ENCODE peak calls at places on chromosomes 12 and 14, in four cellular contexts. V is WERI-Rb-1, X is stomach, P is H9. O is an unnamed sample.
A peak's percentile ranks its signal among the peaks of the same experiment; 100 is the strongest.

GRCh38 chr12:102702447-102703114 is 214.5 kb downstream of the PAH start:
- DNase-seq in X (peak; percentile 70), V (peak; percentile 24), P (peak; percentile 57), O (no peak)

GRCh38 chr12:22628228-22628627 is 3.3 kb downstream of the ETNK1 start:
- DNase-seq in V (no peak), P (no peak), X (no peak), O (no peak)

GRCh38 chr12:14602128-14602527 is 34.4 kb upstream of the PLBD1 start:
- DNase-seq in V (no peak), X (no peak), P (no peak), O (no peak)

GRCh38 chr12:25868193-25868592 is 90.3 kb upstream of the RASSF8 start:
- DNase-seq in V (no peak), X (no peak), P (no peak), O (no peak)

GRCh38 chr14:76348898-76349297 is 27.0 kb upstream of the ESRRB start:
- DNase-seq in P (peak; percentile 73), V (no peak), X (no peak), O (no peak)

GRCh38 chr14:96246535-96246839 is 9.5 kb upstream of the BDKRB1 start:
- DNase-seq in P (no peak), X (no peak), V (no peak), O (no peak)

GRCh38 chr14:100116134-100116533 is 43.3 kb downstream of the DEGS2 start:
- DNase-seq in X (no peak), P (no peak), V (no peak), O (peak; percentile 15)

GRCh38 chr14:90508536-90509254 is 111.9 kb downstream of the CALM1 start:
- DNase-seq in X (peak; percentile 85), P (no peak), V (no peak), O (no peak)

GRCh38 chr14:58151701-58152568 is at the start of gene ARMH4:
- DNase-seq in V (peak; percentile 92), X (peak; percentile 86), P (peak; percentile 94), O (peak; percentile 90)

GRCh38 chr14:95204705-95205104 is 47.4 kb upstream of the DICER1 start:
- DNase-seq in P (no peak), V (peak; percentile 44), X (no peak), O (no peak)

GRCh38 chr14:103801459-103801858 is 45.9 kb downstream of the PPP1R13B start:
- DNase-seq in P (no peak), V (no peak), X (no peak), O (no peak)

GRCh38 chr12:110763578-110763977 is 20.9 kb upstream of the PPP1CC start:
- DNase-seq in P (no peak), V (no peak), X (no peak), O (no peak)

GRCh38 chr12:85883763-85884162 is 9.7 kb downstream of the NTS start:
- DNase-seq in V (no peak), P (no peak), X (no peak), O (no peak)

GRCh38 chr12:111775205-111776193 is 8.8 kb downstream of the ALDH2 start:
- DNase-seq in X (peak; percentile 91), V (no peak), P (no peak), O (peak; percentile 92)

GRCh38 chr12:15558915-15559528 is 230.2 kb downstream of the EPS8 start:
- DNase-seq in V (no peak), X (no peak), P (no peak), O (no peak)

GRCh38 chr12:22014041-22014782 is 31.8 kb upstream of the CMAS start:
- DNase-seq in P (no peak), X (no peak), V (no peak), O (no peak)

GRCh38 chr14:34014936-34015335 is 64.1 kb upstream of the EGLN3 start:
- DNase-seq in V (peak; percentile 48), P (no peak), X (no peak), O (no peak)

GRCh38 chr14:80762829-80763228 is 178.7 kb downstream of the CEP128 start:
- DNase-seq in P (no peak), V (no peak), X (no peak), O (no peak)

GRCh38 chr12:94267530-94267877 is 119.1 kb downstream of the PLXNC1 start:
- DNase-seq in P (no peak), V (no peak), X (no peak), O (no peak)

GRCh38 chr12:94267907-94268575 is 119.7 kb downstream of the PLXNC1 start:
- DNase-seq in X (no peak), P (no peak), V (no peak), O (no peak)

GRCh38 chr12:94266796-94267529 is 118.6 kb downstream of the PLXNC1 start:
- DNase-seq in V (no peak), X (no peak), P (no peak), O (no peak)

GRCh38 chr12:94271351-94271750 is 123.0 kb downstream of the PLXNC1 start:
- DNase-seq in P (no peak), X (no peak), V (no peak), O (no peak)

DNA sequence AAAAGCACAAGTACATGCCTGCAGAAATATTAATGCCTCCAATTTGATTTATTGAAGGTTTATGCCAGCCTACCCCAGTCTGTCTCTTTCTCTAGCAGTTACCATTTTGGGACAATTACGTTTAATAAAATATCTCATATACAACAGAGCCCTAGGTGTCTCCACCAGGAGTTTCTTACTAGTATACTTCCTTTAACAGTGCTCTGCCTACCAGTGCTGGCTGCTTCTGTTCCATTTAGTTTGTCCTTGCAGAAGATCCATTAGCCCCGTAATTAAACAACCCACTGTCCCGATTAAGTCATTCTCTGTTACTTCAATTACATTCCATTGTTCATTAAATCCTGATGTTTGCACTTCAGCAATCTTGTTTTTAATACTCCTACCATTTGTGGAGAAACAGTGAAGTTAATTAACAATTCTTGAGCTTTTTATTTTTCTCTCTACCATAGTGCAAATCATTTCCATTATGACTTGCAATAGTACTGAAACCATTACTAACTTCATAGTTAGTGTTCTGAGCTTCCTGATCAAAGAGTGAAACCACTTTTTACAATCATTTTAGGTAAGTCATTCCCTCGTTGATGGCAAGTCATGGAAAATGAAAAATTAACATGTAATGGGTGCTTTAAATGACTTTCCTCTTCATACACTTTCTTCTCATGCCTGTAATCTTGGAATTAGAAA is 121.1 kb downstream of the PLXNC1 start:
- DNase-seq in P (no peak), X (no peak), V (no peak), O (no peak)
- TF ChIP-seq CTCF in P (no peak), X (no peak), V (no peak), O (no peak)

DNA sequence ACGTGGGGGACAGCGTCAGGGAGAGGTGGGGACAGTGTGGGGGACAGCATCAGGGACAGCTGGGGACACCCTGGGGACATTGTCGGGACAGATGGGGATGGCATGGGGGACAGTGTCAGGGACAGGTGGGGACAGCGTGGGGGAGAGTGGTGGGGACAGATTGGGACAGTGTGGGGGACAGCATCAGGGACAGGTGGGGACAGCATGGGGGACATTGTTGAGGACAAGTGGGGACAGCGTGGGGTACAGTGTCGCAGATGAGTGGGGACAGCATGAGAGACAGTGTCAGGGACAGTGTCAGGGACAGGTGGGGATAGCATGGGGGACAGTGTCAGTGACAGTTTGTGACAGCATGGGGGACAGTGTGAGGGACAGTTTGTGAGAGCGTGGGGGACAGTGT is 240.9 kb downstream of the TMEM121 start:
- DNase-seq in P (no peak), X (no peak), V (no peak), O (peak; percentile 37)
- H3K9me3 ChIP-seq in P (peaks cover 26% of the 10 kb centered on the region), X (no peaks in the 10 kb centered on the region), V (no peaks in the 10 kb centered on the region), O (no peaks in the 10 kb centered on the region)

DNA sequence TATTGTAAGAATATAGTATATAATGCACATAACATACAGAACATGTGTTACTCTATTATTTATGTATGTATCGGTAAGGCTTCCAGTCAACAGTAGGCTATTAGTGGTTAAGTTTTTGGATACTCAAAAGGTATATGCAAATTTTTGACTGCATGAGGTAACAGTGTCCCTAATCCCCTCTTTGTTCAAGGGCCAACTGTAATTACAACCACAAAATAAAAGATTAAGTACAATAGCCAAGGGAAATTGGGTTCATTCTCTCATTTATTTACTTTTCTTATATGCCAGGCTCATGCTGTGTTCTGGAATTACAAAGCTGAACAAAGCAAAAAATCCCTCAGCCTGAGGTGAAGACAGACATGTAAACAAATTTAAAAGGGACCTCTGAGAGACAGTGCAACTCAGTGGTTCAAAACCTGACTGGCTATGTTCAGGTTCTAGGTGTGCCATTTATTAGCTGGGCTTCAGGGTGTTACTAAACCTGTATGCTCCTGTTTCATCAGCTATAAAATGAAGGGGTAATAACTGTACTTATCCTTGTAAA is 43.4 kb upstream of the TSPAN8 start:
- DNase-seq in X (no peak), P (no peak), V (no peak), O (no peak)
- TF ChIP-seq CTCF in X (no peak), P (no peak), V (no peak), O (no peak)

GRCh38 chr14:62357362-62357761 is 595.1 kb downstream of the SNAPC1 start:
- DNase-seq in X (no peak), P (no peak), V (no peak), O (no peak)
- H3K9me3 ChIP-seq in X (peaks cover 31% of the 10 kb centered on the region), P (no peaks in the 10 kb centered on the region), V (peaks cover 8% of the 10 kb centered on the region), O (peaks cover 18% of the 10 kb centered on the region)

GRCh38 chr12:107645630-107646333 is 39.8 kb upstream of the PWP1 start:
- DNase-seq in P (peak; percentile 92), X (no peak), V (no peak), O (no peak)
- TF ChIP-seq CTCF in P (no peak), X (no peak), V (no peak), O (no peak)

DNA sequence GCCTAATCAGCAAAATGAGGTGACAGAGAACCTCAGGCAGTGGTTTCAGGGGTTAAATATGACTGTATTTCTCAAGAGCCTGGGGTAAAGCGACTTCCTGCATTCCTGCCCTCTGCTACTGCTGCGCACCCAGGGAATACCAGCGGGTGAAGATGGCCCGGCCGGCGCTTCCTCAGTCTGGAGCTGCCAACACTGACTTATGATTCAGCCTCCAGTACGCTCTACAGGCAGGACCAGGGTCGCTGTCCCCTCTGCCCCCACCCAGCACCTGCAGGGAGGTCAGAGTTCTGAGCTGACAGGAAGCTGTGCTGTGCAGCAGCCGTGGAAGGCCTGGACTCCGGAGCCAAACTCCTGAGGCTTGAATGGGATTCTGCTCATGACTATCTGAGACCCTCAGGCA is 127.9 kb downstream of the PIWIL1 start:
- DNase-seq in X (no peak), V (no peak), P (no peak), O (no peak)
- H3K9me3 ChIP-seq in X (peaks cover 38% of the 10 kb centered on the region), V (peaks cover 3% of the 10 kb centered on the region), P (no peaks in the 10 kb centered on the region), O (no peaks in the 10 kb centered on the region)

O was measured in upper lobe of right lung.